ENCODE peak calls at places on chromosomes 12 and 14, in ten cellular contexts. R, L, Z, V, A, F, Y, S, N and J are unnamed samples.

GRCh38 chr12:130818381-130819247 is 20.4 kb downstream of the STX2 start:
- DNase-seq in Z (peak; percentile 66), V (peak; percentile 73), F (peak; percentile 28), Y (peak; percentile 82), A (peak; percentile 84), L (peak; percentile 65), N (no peak), S (no peak), R (peak; percentile 91), J (no peak)

GRCh38 chr12:51821423-51822260 is 26.9 kb downstream of the FIGNL2 start:
- DNase-seq in V (no peak), Z (no peak), N (no peak), Y (no peak), R (no peak), S (no peak), A (peak; percentile 55), F (no peak), L (peak; percentile 35), J (no peak)

GRCh38 chr12:109770104-109770860 is 56.7 kb downstream of the FAM222A start:
- DNase-seq in R (no peak), L (no peak), F (no peak), A (no peak), V (no peak), Y (peak; percentile 24), S (no peak), N (no peak), Z (no peak), J (no peak)

GRCh38 chr12:117685115-117685926 is 283.5 kb downstream of the KSR2 start:
- DNase-seq in F (no peak), L (no peak), V (peak; percentile 55), A (peak; percentile 94), N (peak; percentile 89), Z (no peak), R (peak; percentile 95), S (no peak), Y (peak; percentile 67), J (peak; percentile 60)

GRCh38 chr12:58915634-58916033 is 4.7 kb downstream of the LRIG3 start:
- DNase-seq in Y (no peak), L (no peak), A (no peak), R (no peak), S (peak; percentile 71), F (no peak), N (no peak), V (peak; percentile 56), Z (no peak), J (no peak)

GRCh38 chr12:15276088-15276698 is 46.1 kb upstream of the PTPRO start:
- DNase-seq in A (peak; percentile 77), S (peak; percentile 29), V (no peak), L (no peak), F (no peak), Y (no peak), R (peak; percentile 46), N (no peak), Z (no peak), J (no peak)

GRCh38 chr12:29283969-29284368 is 97.0 kb downstream of the ERGIC2 start:
- DNase-seq in V (no peak), L (no peak), Z (no peak), R (no peak), F (no peak), Y (no peak), N (no peak), S (peak; percentile 48), A (no peak), J (no peak)

GRCh38 chr12:117090816-117091711 is 8.2 kb downstream of the TESC start:
- DNase-seq in F (no peak), N (no peak), S (no peak), Z (no peak), R (no peak), L (no peak), V (peak; percentile 38), Y (peak; percentile 20), A (no peak), J (no peak)

GRCh38 chr12:59077153-59077930 is 157.0 kb upstream of the LRIG3 start:
- DNase-seq in N (no peak), A (no peak), Z (no peak), F (no peak), S (peak; percentile 24), R (no peak), V (no peak), Y (no peak), L (no peak), J (peak; percentile 84)

GRCh38 chr12:83996671-83997070 is 915.9 kb downstream of the SLC6A15 start:
- DNase-seq in L (no peak), V (no peak), N (no peak), F (no peak), S (no peak), Y (no peak), Z (no peak), R (no peak), A (no peak), J (no peak)

GRCh38 chr12:103729499-103729898 is 111.5 kb downstream of the NT5DC3 start:
- DNase-seq in F (no peak), Y (no peak), A (no peak), L (no peak), N (no peak), S (no peak), R (no peak), Z (no peak), V (no peak), J (peak; percentile 10)

GRCh38 chr12:22935090-22935489 is 310.1 kb downstream of the ETNK1 start:
- DNase-seq in F (no peak), L (no peak), V (no peak), Y (no peak), R (no peak), Z (no peak), A (peak; percentile 40), S (no peak), N (no peak), J (no peak)

GRCh38 chr12:110668480-110669192 is 20.3 kb downstream of the HVCN1 start:
- DNase-seq in F (no peak), S (no peak), V (no peak), Y (no peak), L (no peak), N (no peak), A (no peak), Z (no peak), R (no peak), J (no peak)

GRCh38 chr12:64522316-64522715 is 70.4 kb downstream of the TBK1 start:
- DNase-seq in V (no peak), Z (no peak), F (no peak), R (no peak), Y (no peak), S (peak; percentile 60), A (no peak), N (no peak), L (no peak), J (no peak)

GRCh38 chr14:28785096-28785952 is 18.7 kb downstream of the FOXG1 start:
- DNase-seq in F (no peak), Y (no peak), V (no peak), R (no peak), A (peak; percentile 91), L (no peak), S (peak; percentile 0), Z (no peak), N (no peak), J (no peak)

GRCh38 chr12:14188761-14189160 is 176.7 kb upstream of the ATF7IP start:
- DNase-seq in Z (no peak), Y (no peak), V (no peak), L (no peak), A (no peak), R (no peak), F (no peak), S (no peak), N (no peak), J (no peak)
- H3K27ac ChIP-seq in Z (no peak overlapping the region), Y (no peak overlapping the region), V (no peak overlapping the region), L (no peak overlapping the region), A (no peak overlapping the region), R (no peak overlapping the region), F (no peak overlapping the region), S (no peak overlapping the region), N (no peak overlapping the region), J (no peak overlapping the region)

DNA sequence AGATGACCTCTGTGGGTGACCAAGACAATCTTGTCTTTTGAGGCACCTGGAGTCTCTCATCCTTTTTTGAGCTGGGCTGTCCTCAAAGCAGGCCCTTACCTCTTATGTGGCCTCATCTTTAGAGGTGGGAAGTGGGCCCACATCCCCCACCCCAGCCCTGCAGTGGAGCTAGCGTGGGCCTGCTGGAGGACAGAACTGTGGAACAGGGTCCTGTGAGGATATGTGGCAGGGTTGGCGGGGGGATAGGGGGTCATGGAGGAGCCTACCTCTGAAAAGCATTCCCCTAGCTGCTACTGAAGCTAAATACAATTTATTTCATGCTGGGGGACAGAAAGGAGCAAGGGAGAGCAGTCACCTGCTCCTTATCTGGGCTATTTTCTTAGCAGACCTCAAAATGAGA is 457 bp upstream of the GPD1 start:
- DNase-seq in L (no peak), A (no peak), S (no peak), R (no peak), V (no peak), F (no peak), N (no peak), Z (no peak), Y (no peak), J (no peak)
- H3K27ac ChIP-seq in L (no peak overlapping the region), A (no peak overlapping the region), S (no peak overlapping the region), R (no peak overlapping the region), V (no peak overlapping the region), F (no peak overlapping the region), N (no peak overlapping the region), Z (no peak overlapping the region), Y (peak overlapping the region; percentile 71), J (no peak overlapping the region)

DNA sequence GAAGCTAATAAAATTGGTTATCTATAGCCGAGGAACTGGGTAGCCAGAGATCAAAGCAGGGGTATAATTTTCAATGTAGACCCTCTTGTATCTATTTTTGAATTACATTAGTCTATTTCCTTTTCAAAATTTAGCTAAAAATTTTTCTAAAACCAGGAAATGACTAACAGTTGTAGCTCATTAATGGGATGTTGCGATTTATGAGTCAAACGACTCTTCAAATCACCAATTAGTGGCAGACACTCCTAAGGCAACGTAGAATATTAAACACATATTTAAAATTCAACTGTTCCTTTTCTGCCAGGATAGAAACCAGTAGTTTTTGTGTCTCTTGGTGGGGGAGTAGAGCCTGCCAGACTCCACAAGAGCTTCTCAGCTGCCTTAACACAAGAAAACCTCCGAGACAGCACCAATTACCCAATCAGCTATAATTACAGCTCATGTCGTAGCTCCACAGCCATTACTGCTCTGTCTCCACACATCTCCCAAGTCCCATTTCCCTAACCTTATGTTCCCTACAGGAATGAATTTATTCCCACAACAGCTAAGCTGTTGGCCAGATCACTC is 26.9 kb downstream of the GCN1 start:
- DNase-seq in L (no peak), F (no peak), Y (no peak), S (no peak), Z (no peak), R (no peak), V (no peak), N (no peak), A (no peak), J (no peak)
- H3K27ac ChIP-seq in L (no peak overlapping the region), F (peak overlapping the region; percentile 76), Y (no peak overlapping the region), S (no peak overlapping the region), Z (no peak overlapping the region), R (no peak overlapping the region), V (no peak overlapping the region), N (no peak overlapping the region), A (no peak overlapping the region), J (no peak overlapping the region)

GRCh38 chr14:99522457-99522891 is 41.3 kb downstream of the CCNK start:
- DNase-seq in L (no peak), V (no peak), S (peak; percentile 78), Z (no peak), R (peak; percentile 53), F (no peak), A (no peak), Y (no peak), N (no peak), J (no peak)
- H3K27ac ChIP-seq in L (no peak overlapping the region), V (no peak overlapping the region), S (peak overlapping the region; percentile 76), Z (no peak overlapping the region), R (peak overlapping the region; percentile 90), F (no peak overlapping the region), A (peak overlapping the region; percentile 59), Y (peak overlapping the region; percentile 61), N (no peak overlapping the region), J (no peak overlapping the region)